ENCODE peak calls at places on chromosomes 13 and 19, in seven cellular contexts. A is activated CD8-positive, alpha-beta memory T cell treated with anti-CD3 and anti-CD28 coated beads, Interleukin-2, amount 10 ng/mL, durations not matched to agents 7 days and 5 days; R is heart right ventricle; Y is memory B cell; G is HCEC 1CT; M is NCI-H146; S is EL. Q is an unnamed sample.

GRCh38 chr13:21676611-21677021 is 5.7 kb downstream of the FGF9 start:
- DNase-seq in A (peak), R (no peak), Y (no peak), G (no peak), M (no peak), S (no peak), Q (peak)

GRCh38 chr19:33375760-33376159 is 2.3 kb downstream of the CEBPG start:
- DNase-seq in A (no peak), R (no peak), Y (no peak), G (peak), M (no peak), S (peak), Q (peak)

GRCh38 chr19:48676887-48677286 is 4.1 kb upstream of the NTN5 start:
- DNase-seq in A (no peak), R (no peak), Y (no peak), G (no peak), M (peak), S (no peak), Q (no peak)

GRCh38 chr13:27868639-27869435 is 51.0 kb upstream of the PDX1 start:
- DNase-seq in A (no peak), R (no peak), Y (no peak), G (peak), M (no peak), S (peak), Q (no peak)

GRCh38 chr19:31596751-31597150 is 247.5 kb upstream of the TSHZ3 start:
- DNase-seq in A (no peak), R (no peak), Y (no peak), G (no peak), M (no peak), S (no peak), Q (no peak)

GRCh38 chr19:47310819-47311218 is 1.2 kb downstream of the C5AR1 start:
- DNase-seq in A (no peak), R (peak), Y (no peak), G (no peak), M (peak), S (peak), Q (no peak)

GRCh38 chr13:90493667-90494066 is 853.8 kb upstream of the MIR17HG start:
- DNase-seq in A (no peak), R (no peak), Y (no peak), G (no peak), M (no peak), S (no peak), Q (no peak)

GRCh38 chr19:1140272-1140671 is 33.8 kb downstream of the SBNO2 start:
- DNase-seq in A (no peak), R (no peak), Y (no peak), G (no peak), M (no peak), S (no peak), Q (no peak)

GRCh38 chr13:99416411-99417121 is 84.7 kb upstream of the TM9SF2 start:
- DNase-seq in A (no peak), R (no peak), Y (no peak), G (no peak), M (no peak), S (no peak), Q (no peak)

GRCh38 chr19:40690699-40691420 is 409 bp upstream of the NUMBL start:
- DNase-seq in A (peak), R (peak), Y (peak), G (peak), M (peak), S (peak), Q (peak)

GRCh38 chr19:28960986-28961705 is 251.8 kb downstream of the UQCRFS1 start:
- DNase-seq in A (no peak), R (no peak), Y (no peak), G (no peak), M (no peak), S (peak), Q (peak)

GRCh38 chr19:46475976-46476375 is 4.6 kb upstream of the PNMA8A start:
- DNase-seq in A (no peak), R (no peak), Y (no peak), G (peak), M (no peak), S (no peak), Q (no peak)

GRCh38 chr19:8973501-8974091 is 36.6 kb downstream of the MUC16 start:
- DNase-seq in A (no peak), R (no peak), Y (no peak), G (no peak), M (no peak), S (no peak), Q (no peak)

GRCh38 chr19:4537953-4538600 is 1.8 kb downstream of the LRG1 start:
- DNase-seq in A (no peak), R (no peak), Y (no peak), G (no peak), M (no peak), S (no peak), Q (no peak)

GRCh38 chr19:28400953-28401671 is 811.8 kb downstream of the UQCRFS1 start:
- DNase-seq in A (no peak), R (no peak), Y (no peak), G (no peak), M (no peak), S (no peak), Q (no peak)

GRCh38 chr13:45352031-45352430 is 11.0 kb upstream of the TPT1 start:
- DNase-seq in A (no peak), R (no peak), Y (no peak), G (no peak), M (no peak), S (no peak), Q (no peak)

GRCh38 chr13:50892162-50892944 is 17.2 kb upstream of the RNASEH2B start:
- DNase-seq in A (peak), R (no peak), Y (peak), G (no peak), M (peak), S (no peak), Q (no peak)

GRCh38 chr13:32751340-32751739 is 165.1 kb downstream of the PDS5B start:
- DNase-seq in A (no peak), R (no peak), Y (no peak), G (no peak), M (no peak), S (no peak), Q (no peak)

GRCh38 chr19:32421589-32422361 is 16.2 kb downstream of the DPY19L3 start:
- DNase-seq in A (no peak), R (no peak), Y (no peak), G (no peak), M (no peak), S (no peak), Q (no peak)

GRCh38 chr13:100235311-100235901 is 146.5 kb downstream of the PCCA start:
- DNase-seq in A (no peak), R (peak), Y (peak), G (peak), M (peak), S (peak), Q (peak)

GRCh38 chr13:27792393-27793218 is at the start of gene GSX1:
- DNase-seq in A (peak), R (peak), Y (no peak), G (no peak), M (no peak), S (peak), Q (peak)

GRCh38 chr13:110702591-110703526 is 3.1 kb downstream of the CARS2 start:
- DNase-seq in A (no peak), R (no peak), Y (no peak), G (peak), M (no peak), S (peak), Q (no peak)

GRCh38 chr13:32587774-32588165 is 1.5 kb downstream of the PDS5B start:
- DNase-seq in A (no peak), R (no peak), Y (no peak), G (peak), M (peak), S (peak), Q (peak)